ENCODE peak calls at places on chromosomes 7 and 10, in nine cellular contexts. J is heart left ventricle, K is GM23248, Y is adrenal gland, B is psoas muscle, C is ovary, H is transverse colon, G is fibroblast of lung, X is right lobe of liver. A is an unnamed sample.

GRCh38 chr10:104322416-104322782 is 15.9 kb downstream of the ITPRIP start:
- DNase-seq in J (no peak), K (no peak), Y (no peak), B (no peak), C (no peak), H (peak; percentile 47), G (no peak), X (no peak), A (no peak)

GRCh38 chr7:128167316-128167691 is 73.8 kb upstream of the LEP start:
- DNase-seq in J (no peak), K (peak; percentile 82), Y (peak; percentile 56), B (no peak), C (peak; percentile 56), H (peak; percentile 11), G (peak; percentile 72), X (no peak), A (peak; percentile 29)

GRCh38 chr7:1060315-1061080 is 16.2 kb downstream of the GPR146 start:
- DNase-seq in J (peak; percentile 59), K (no peak), Y (peak; percentile 65), B (peak; percentile 63), C (no peak), H (no peak), G (no peak), X (peak; percentile 79), A (no peak)

GRCh38 chr7:37782166-37782565 is 66.2 kb upstream of the NME8 start:
- DNase-seq in J (no peak), K (no peak), Y (no peak), B (no peak), C (no peak), H (no peak), G (no peak), X (no peak), A (no peak)

GRCh38 chr7:111083423-111083822 is 7.5 kb upstream of the LRRN3 start:
- DNase-seq in J (no peak), K (peak; percentile 71), Y (no peak), B (no peak), C (no peak), H (no peak), G (no peak), X (no peak), A (no peak)

GRCh38 chr10:107971411-107971810 is 806.9 kb upstream of the SORCS1 start:
- DNase-seq in J (no peak), K (peak; percentile 88), Y (no peak), B (no peak), C (no peak), H (no peak), G (peak; percentile 83), X (no peak), A (no peak)

GRCh38 chr10:128025951-128026350 is 100.3 kb downstream of the MKI67 start:
- DNase-seq in J (no peak), K (no peak), Y (no peak), B (no peak), C (no peak), H (no peak), G (no peak), X (no peak), A (no peak)

GRCh38 chr7:128259131-128260056 is 18.3 kb downstream of the LEP start:
- DNase-seq in J (no peak), K (peak; percentile 36), Y (no peak), B (no peak), C (no peak), H (peak; percentile 78), G (peak; percentile 49), X (no peak), A (no peak)

GRCh38 chr7:120272896-120273475 is at the start of gene KCND2:
- DNase-seq in J (no peak), K (peak; percentile 40), Y (no peak), B (peak; percentile 47), C (peak; percentile 48), H (no peak), G (peak; percentile 7), X (no peak), A (peak; percentile 10)

GRCh38 chr7:152347888-152348287 is 87.9 kb downstream of the KMT2C start:
- DNase-seq in J (no peak), K (no peak), Y (no peak), B (no peak), C (no peak), H (no peak), G (no peak), X (no peak), A (no peak)

GRCh38 chr10:31136386-31136785 is 104.7 kb upstream of the ZNF438 start:
- DNase-seq in J (no peak), K (no peak), Y (no peak), B (no peak), C (no peak), H (no peak), G (no peak), X (no peak), A (no peak)

GRCh38 chr10:10644317-10645111 is 373.2 kb upstream of the CELF2 start:
- DNase-seq in J (no peak), K (peak; percentile 92), Y (no peak), B (no peak), C (no peak), H (no peak), G (peak; percentile 44), X (no peak), A (peak; percentile 56)

GRCh38 chr10:113121153-113121552 is 171.1 kb downstream of the TCF7L2 start:
- DNase-seq in J (no peak), K (no peak), Y (no peak), B (no peak), C (no peak), H (no peak), G (no peak), X (no peak), A (no peak)

GRCh38 chr7:77651544-77652162 is 44.6 kb upstream of the RSBN1L start:
- DNase-seq in J (no peak), K (peak; percentile 65), Y (no peak), B (no peak), C (no peak), H (no peak), G (peak; percentile 59), X (no peak), A (no peak)

GRCh38 chr10:64086083-64086772 is 565.0 kb downstream of the REEP3 start:
- DNase-seq in J (no peak), K (no peak), Y (no peak), B (no peak), C (no peak), H (no peak), G (no peak), X (no peak), A (no peak)

GRCh38 chr7:129958643-129959479 is 6.1 kb upstream of the UBE2H start:
- DNase-seq in J (peak; percentile 56), K (peak; percentile 55), Y (peak; percentile 88), B (peak; percentile 85), C (no peak), H (peak; percentile 74), G (peak; percentile 75), X (peak; percentile 60), A (peak; percentile 80)

GRCh38 chr7:155213385-155213784 is 84.3 kb upstream of the INSIG1 start:
- DNase-seq in J (no peak), K (peak; percentile 91), Y (no peak), B (no peak), C (no peak), H (no peak), G (peak; percentile 36), X (no peak), A (peak; percentile 15)

GRCh38 chr10:96758423-96758822 is 38.1 kb upstream of the PIK3AP1 start:
- DNase-seq in J (peak; percentile 39), K (no peak), Y (no peak), B (no peak), C (no peak), H (no peak), G (no peak), X (no peak), A (no peak)

GRCh38 chr10:114483575-114483974 is 79.3 kb upstream of the AFAP1L2 start:
- DNase-seq in J (peak; percentile 43), K (no peak), Y (no peak), B (no peak), C (no peak), H (no peak), G (no peak), X (no peak), A (no peak)

DNA sequence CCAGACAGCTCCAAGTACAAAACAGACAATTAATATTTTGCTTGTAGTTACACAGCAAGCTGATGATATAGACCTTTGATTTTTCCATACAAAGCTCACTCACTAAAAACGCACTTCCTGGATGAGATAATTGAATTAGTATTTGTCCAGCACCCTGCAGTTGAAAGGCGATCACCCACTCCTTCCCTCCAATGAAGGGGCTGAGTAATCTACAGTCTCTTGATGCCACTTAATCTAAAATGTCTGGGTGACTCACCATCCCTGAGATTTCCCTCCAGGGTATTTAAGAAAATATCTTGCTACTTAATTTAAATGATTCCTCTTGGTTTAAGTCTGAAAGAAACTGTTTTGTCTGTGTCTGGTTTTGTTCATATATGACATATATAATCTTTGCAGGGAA is 515.3 kb downstream of the GRID1 start:
- DNase-seq in J (no peak), K (peak; percentile 6), Y (no peak), B (no peak), C (no peak), H (no peak), G (no peak), X (no peak), A (peak; percentile 58)
- H3K9me3 ChIP-seq in J (peaks cover 9% of the 10 kb centered on the region), K (no peaks in the 10 kb centered on the region), Y (no peaks in the 10 kb centered on the region), B (peaks cover 4% of the 10 kb centered on the region), C (no peaks in the 10 kb centered on the region), H (no peaks in the 10 kb centered on the region), G (no peaks in the 10 kb centered on the region), X (no peaks in the 10 kb centered on the region), A (no peaks in the 10 kb centered on the region)

DNA sequence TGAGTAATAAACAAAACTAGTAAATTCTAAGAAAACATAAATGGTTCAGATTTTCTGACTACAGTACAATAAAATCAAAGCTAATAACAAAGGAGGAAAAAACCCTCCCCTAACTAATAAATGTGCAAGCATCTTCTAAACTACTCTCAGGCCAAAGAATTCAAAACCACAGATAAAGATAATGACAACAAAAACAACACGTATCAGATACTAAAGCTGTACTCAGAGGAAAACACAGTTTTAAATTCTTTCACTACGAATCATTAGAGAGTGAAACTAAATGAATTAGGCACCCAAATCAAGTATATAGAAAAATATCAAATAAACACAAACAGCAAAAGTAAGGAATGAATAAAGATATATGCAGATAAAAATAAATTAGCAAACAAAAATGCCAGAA is 200.9 kb downstream of the TEX36 start:
- DNase-seq in J (no peak), K (no peak), Y (no peak), B (no peak), C (no peak), H (no peak), G (no peak), X (no peak), A (no peak)
- H3K27me3 ChIP-seq in J (peaks cover 42% of the 10 kb centered on the region), K (no peaks in the 10 kb centered on the region), Y (no peaks in the 10 kb centered on the region), B (peaks cover 9% of the 10 kb centered on the region), C (no peaks in the 10 kb centered on the region), H (peaks cover 33% of the 10 kb centered on the region), G (no peaks in the 10 kb centered on the region), X (no peaks in the 10 kb centered on the region), A (peaks cover 12% of the 10 kb centered on the region)

DNA sequence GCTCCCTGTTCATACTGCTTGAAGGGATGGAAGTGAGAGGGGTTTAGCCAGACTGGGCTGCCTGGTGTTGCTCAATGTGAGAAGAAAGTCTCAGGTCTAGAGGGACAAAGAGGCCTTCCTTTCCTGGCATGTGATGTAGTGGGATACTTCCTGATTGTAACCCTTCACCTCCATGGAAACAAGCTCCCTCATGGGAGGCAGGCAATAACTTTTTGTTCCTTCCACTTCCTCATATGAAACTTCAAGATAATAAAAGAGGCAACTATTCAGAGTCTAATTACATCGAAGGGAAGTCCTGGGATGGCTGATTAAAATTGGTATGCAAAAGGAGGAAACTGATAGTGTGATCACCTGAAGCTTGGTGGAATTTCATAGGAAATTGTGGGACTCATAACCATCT is 84.1 kb upstream of the ETV1 start:
- DNase-seq in J (no peak), K (no peak), Y (no peak), B (no peak), C (no peak), H (no peak), G (no peak), X (no peak), A (no peak)
- H3K9me3 ChIP-seq in J (no peaks in the 10 kb centered on the region), K (no peaks in the 10 kb centered on the region), Y (no peaks in the 10 kb centered on the region), B (no peaks in the 10 kb centered on the region), C (no peaks in the 10 kb centered on the region), H (no peaks in the 10 kb centered on the region), G (no peaks in the 10 kb centered on the region), X (no peaks in the 10 kb centered on the region), A (no peaks in the 10 kb centered on the region)

GRCh38 chr7:30934732-30935568 is 23.3 kb downstream of the AQP1 start:
- DNase-seq in J (peak; percentile 35), K (no peak), Y (no peak), B (no peak), C (no peak), H (no peak), G (no peak), X (no peak), A (no peak)
- H3K27me3 ChIP-seq in J (no peaks in the 10 kb centered on the region), K (peaks cover 18% of the 10 kb centered on the region), Y (peaks cover 5% of the 10 kb centered on the region), B (no peaks in the 10 kb centered on the region), C (no peaks in the 10 kb centered on the region), H (peaks cover 3% of the 10 kb centered on the region), G (no peaks in the 10 kb centered on the region), X (no peaks in the 10 kb centered on the region), A (peaks cover 12% of the 10 kb centered on the region)